ENCODE peak calls at places on chromosomes 5 and 9, in ten cellular contexts. One of them, this sample, is unnamed.

GRCh38 chr9:133257398-133258053 is 17.5 kb downstream of the ABO start:
- DNase-seq in neuronal stem cell: no peak
- DNase-seq in CD4-positive, alpha-beta memory T cell: no peak
- DNase-seq in PC-9: no peak
- DNase-seq in endothelial cell of umbilical vein: peak
- DNase-seq in left lung: no peak
- DNase-seq in HepG2: no peak
- DNase-seq in AG10803: no peak
- DNase-seq in kidney epithelial cell: no peak
- DNase-seq in H7: peak
- DNase-seq in this sample: no peak

GRCh38 chr9:107751522-107752235 is 262.1 kb upstream of the KLF4 start:
- DNase-seq in kidney epithelial cell: peak
- DNase-seq in PC-9: peak
- DNase-seq in AG10803: peak
- DNase-seq in left lung: no peak
- DNase-seq in HepG2: peak
- DNase-seq in endothelial cell of umbilical vein: peak
- DNase-seq in H7: no peak
- DNase-seq in neuronal stem cell: no peak
- DNase-seq in CD4-positive, alpha-beta memory T cell: no peak
- DNase-seq in this sample: no peak

GRCh38 chr9:99866398-99866797 is 40.1 kb upstream of the STX17 start:
- DNase-seq in kidney epithelial cell: no peak
- DNase-seq in AG10803: no peak
- DNase-seq in PC-9: no peak
- DNase-seq in H7: no peak
- DNase-seq in CD4-positive, alpha-beta memory T cell: no peak
- DNase-seq in endothelial cell of umbilical vein: no peak
- DNase-seq in left lung: no peak
- DNase-seq in HepG2: no peak
- DNase-seq in neuronal stem cell: no peak
- DNase-seq in this sample: no peak

GRCh38 chr5:82347213-82347947 is 69.2 kb upstream of the RPS23 start:
- DNase-seq in AG10803: peak
- DNase-seq in neuronal stem cell: no peak
- DNase-seq in CD4-positive, alpha-beta memory T cell: no peak
- DNase-seq in endothelial cell of umbilical vein: no peak
- DNase-seq in PC-9: no peak
- DNase-seq in HepG2: no peak
- DNase-seq in H7: no peak
- DNase-seq in left lung: no peak
- DNase-seq in kidney epithelial cell: no peak
- DNase-seq in this sample: no peak

GRCh38 chr9:68507796-68508145 is 32.9 kb downstream of the TMEM252 start:
- DNase-seq in left lung: no peak
- DNase-seq in neuronal stem cell: no peak
- DNase-seq in H7: no peak
- DNase-seq in AG10803: no peak
- DNase-seq in PC-9: no peak
- DNase-seq in CD4-positive, alpha-beta memory T cell: no peak
- DNase-seq in kidney epithelial cell: no peak
- DNase-seq in endothelial cell of umbilical vein: no peak
- DNase-seq in HepG2: no peak
- DNase-seq in this sample: no peak

GRCh38 chr5:53825016-53825415 is 264.6 kb downstream of the NDUFS4 start:
- DNase-seq in H7: no peak
- DNase-seq in left lung: no peak
- DNase-seq in endothelial cell of umbilical vein: no peak
- DNase-seq in HepG2: no peak
- DNase-seq in CD4-positive, alpha-beta memory T cell: no peak
- DNase-seq in AG10803: no peak
- DNase-seq in neuronal stem cell: no peak
- DNase-seq in kidney epithelial cell: no peak
- DNase-seq in PC-9: no peak
- DNase-seq in this sample: no peak

GRCh38 chr5:145906401-145906800 is 30.0 kb upstream of the SH3RF2 start:
- DNase-seq in kidney epithelial cell: no peak
- DNase-seq in left lung: no peak
- DNase-seq in PC-9: no peak
- DNase-seq in HepG2: no peak
- DNase-seq in neuronal stem cell: no peak
- DNase-seq in endothelial cell of umbilical vein: no peak
- DNase-seq in CD4-positive, alpha-beta memory T cell: no peak
- DNase-seq in AG10803: peak
- DNase-seq in H7: no peak
- DNase-seq in this sample: no peak

GRCh38 chr5:7857918-7858632 is 7.1 kb upstream of the CFAP90 start:
- DNase-seq in neuronal stem cell: no peak
- DNase-seq in HepG2: no peak
- DNase-seq in H7: no peak
- DNase-seq in endothelial cell of umbilical vein: no peak
- DNase-seq in PC-9: no peak
- DNase-seq in CD4-positive, alpha-beta memory T cell: no peak
- DNase-seq in AG10803: no peak
- DNase-seq in kidney epithelial cell: no peak
- DNase-seq in left lung: no peak
- DNase-seq in this sample: no peak

GRCh38 chr5:66991746-66992145 is 204.9 kb downstream of the CD180 start:
- DNase-seq in CD4-positive, alpha-beta memory T cell: no peak
- DNase-seq in kidney epithelial cell: no peak
- DNase-seq in left lung: no peak
- DNase-seq in PC-9: no peak
- DNase-seq in neuronal stem cell: no peak
- DNase-seq in HepG2: no peak
- DNase-seq in endothelial cell of umbilical vein: no peak
- DNase-seq in H7: no peak
- DNase-seq in AG10803: no peak
- DNase-seq in this sample: no peak

GRCh38 chr5:112210430-112211005 is 208.6 kb downstream of the EPB41L4A start:
- DNase-seq in kidney epithelial cell: peak
- DNase-seq in H7: peak
- DNase-seq in endothelial cell of umbilical vein: peak
- DNase-seq in neuronal stem cell: peak
- DNase-seq in AG10803: peak
- DNase-seq in left lung: no peak
- DNase-seq in CD4-positive, alpha-beta memory T cell: no peak
- DNase-seq in PC-9: no peak
- DNase-seq in HepG2: peak
- DNase-seq in this sample: no peak

GRCh38 chr9:137190315-137190853 is 1.9 kb downstream of the SSNA1 start:
- DNase-seq in left lung: no peak
- DNase-seq in PC-9: no peak
- DNase-seq in kidney epithelial cell: no peak
- DNase-seq in CD4-positive, alpha-beta memory T cell: no peak
- DNase-seq in neuronal stem cell: no peak
- DNase-seq in HepG2: no peak
- DNase-seq in endothelial cell of umbilical vein: no peak
- DNase-seq in H7: no peak
- DNase-seq in AG10803: no peak
- DNase-seq in this sample: no peak
- H3K4me3 ChIP-seq in left lung: peak
- H3K4me3 ChIP-seq in PC-9: no peak
- H3K4me3 ChIP-seq in kidney epithelial cell: no peak
- H3K4me3 ChIP-seq in CD4-positive, alpha-beta memory T cell: no peak
- H3K4me3 ChIP-seq in neuronal stem cell: no peak
- H3K4me3 ChIP-seq in HepG2: no peak
- H3K4me3 ChIP-seq in endothelial cell of umbilical vein: no peak
- H3K4me3 ChIP-seq in H7: no peak
- H3K4me3 ChIP-seq in AG10803: no peak
- H3K4me3 ChIP-seq in this sample: no peak

GRCh38 chr5:142798099-142798768 is 28.1 kb downstream of the ARHGAP26 start:
- DNase-seq in endothelial cell of umbilical vein: no peak
- DNase-seq in AG10803: no peak
- DNase-seq in CD4-positive, alpha-beta memory T cell: peak
- DNase-seq in HepG2: peak
- DNase-seq in H7: no peak
- DNase-seq in PC-9: no peak
- DNase-seq in left lung: no peak
- DNase-seq in neuronal stem cell: no peak
- DNase-seq in kidney epithelial cell: no peak
- DNase-seq in this sample: peak

GRCh38 chr5:142797420-142797819 is 27.2 kb downstream of the ARHGAP26 start:
- DNase-seq in AG10803: no peak
- DNase-seq in PC-9: no peak
- DNase-seq in left lung: no peak
- DNase-seq in kidney epithelial cell: no peak
- DNase-seq in CD4-positive, alpha-beta memory T cell: no peak
- DNase-seq in H7: no peak
- DNase-seq in neuronal stem cell: no peak
- DNase-seq in endothelial cell of umbilical vein: no peak
- DNase-seq in HepG2: no peak
- DNase-seq in this sample: no peak

GRCh38 chr5:142803428-142804111 is 33.4 kb downstream of the ARHGAP26 start:
- DNase-seq in endothelial cell of umbilical vein: peak
- DNase-seq in AG10803: peak
- DNase-seq in H7: no peak
- DNase-seq in PC-9: no peak
- DNase-seq in HepG2: no peak
- DNase-seq in left lung: no peak
- DNase-seq in kidney epithelial cell: no peak
- DNase-seq in CD4-positive, alpha-beta memory T cell: no peak
- DNase-seq in neuronal stem cell: no peak
- DNase-seq in this sample: no peak

GRCh38 chr5:142801495-142801871 is 31.3 kb downstream of the ARHGAP26 start:
- DNase-seq in HepG2: no peak
- DNase-seq in H7: no peak
- DNase-seq in PC-9: no peak
- DNase-seq in kidney epithelial cell: no peak
- DNase-seq in CD4-positive, alpha-beta memory T cell: no peak
- DNase-seq in endothelial cell of umbilical vein: no peak
- DNase-seq in neuronal stem cell: no peak
- DNase-seq in left lung: no peak
- DNase-seq in AG10803: no peak
- DNase-seq in this sample: no peak

DNA sequence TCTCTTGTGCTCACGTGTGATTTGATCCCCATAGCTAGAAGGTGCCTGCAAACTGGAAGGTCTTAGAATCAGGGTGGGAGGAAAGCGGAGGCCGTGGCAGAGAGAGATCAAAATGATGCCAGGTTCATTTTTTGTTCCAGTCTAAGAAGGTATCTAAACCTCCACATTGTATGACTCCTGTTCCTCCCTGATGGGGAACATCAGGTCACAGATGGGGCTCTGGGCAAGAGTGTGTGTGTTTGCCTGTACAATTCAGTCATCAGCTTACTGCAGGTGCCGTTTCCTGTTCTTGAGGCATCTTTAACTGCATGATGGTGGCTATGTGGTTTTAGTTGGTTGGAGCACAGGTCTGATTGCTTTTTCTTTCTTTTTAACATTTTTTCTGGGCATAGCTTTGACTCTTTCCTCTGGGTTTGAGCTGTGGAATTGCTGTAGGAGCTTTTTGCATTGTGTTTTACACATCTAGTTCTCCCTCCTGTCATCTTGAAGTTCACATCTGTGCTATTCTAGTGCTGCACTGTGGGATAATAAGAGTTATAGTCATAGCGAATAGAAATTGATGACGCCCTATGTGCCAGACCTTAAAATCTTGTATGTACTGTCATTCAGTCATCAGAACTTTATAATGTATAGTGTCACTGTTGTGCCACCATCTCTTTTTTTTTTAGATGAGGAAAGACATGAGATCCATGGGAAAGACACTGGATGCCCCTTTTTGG is 30.8 kb downstream of the ARHGAP26 start:
- DNase-seq in CD4-positive, alpha-beta memory T cell: peak
- DNase-seq in neuronal stem cell: no peak
- DNase-seq in HepG2: no peak
- DNase-seq in kidney epithelial cell: no peak
- DNase-seq in AG10803: no peak
- DNase-seq in PC-9: no peak
- DNase-seq in endothelial cell of umbilical vein: no peak
- DNase-seq in H7: no peak
- DNase-seq in left lung: no peak
- DNase-seq in this sample: peak
- H3K4me3 ChIP-seq in CD4-positive, alpha-beta memory T cell: no peak
- H3K4me3 ChIP-seq in neuronal stem cell: no peak
- H3K4me3 ChIP-seq in HepG2: no peak
- H3K4me3 ChIP-seq in kidney epithelial cell: no peak
- H3K4me3 ChIP-seq in AG10803: no peak
- H3K4me3 ChIP-seq in PC-9: no peak
- H3K4me3 ChIP-seq in endothelial cell of umbilical vein: no peak
- H3K4me3 ChIP-seq in H7: no peak
- H3K4me3 ChIP-seq in left lung: no peak
- H3K4me3 ChIP-seq in this sample: peak

DNA sequence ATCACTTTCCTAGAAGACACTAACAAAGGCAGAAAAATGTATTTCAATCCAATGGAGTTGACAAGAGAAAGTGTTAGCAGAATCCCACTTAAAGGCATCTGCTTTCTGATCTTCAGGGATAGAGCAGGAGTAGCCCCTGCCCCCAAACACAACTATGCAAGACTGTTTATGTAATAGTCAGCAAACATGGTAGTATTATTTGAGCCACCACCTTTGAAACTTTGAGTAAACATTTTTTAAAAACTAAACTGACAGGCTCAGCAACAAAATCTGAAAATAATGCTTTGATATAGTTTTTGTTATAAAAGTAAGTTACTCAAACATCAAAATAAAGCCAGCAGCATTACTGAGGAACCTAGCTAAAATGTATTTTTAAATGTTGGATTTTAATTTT is 4.8 kb downstream of the ELL2 start:
- DNase-seq in CD4-positive, alpha-beta memory T cell: no peak
- DNase-seq in kidney epithelial cell: no peak
- DNase-seq in AG10803: no peak
- DNase-seq in H7: no peak
- DNase-seq in left lung: no peak
- DNase-seq in HepG2: no peak
- DNase-seq in neuronal stem cell: no peak
- DNase-seq in PC-9: no peak
- DNase-seq in endothelial cell of umbilical vein: no peak
- DNase-seq in this sample: no peak
- H3K4me3 ChIP-seq in CD4-positive, alpha-beta memory T cell: no peak
- H3K4me3 ChIP-seq in kidney epithelial cell: no peak
- H3K4me3 ChIP-seq in AG10803: peak
- H3K4me3 ChIP-seq in H7: no peak
- H3K4me3 ChIP-seq in left lung: peak
- H3K4me3 ChIP-seq in HepG2: peak
- H3K4me3 ChIP-seq in neuronal stem cell: no peak
- H3K4me3 ChIP-seq in PC-9: no peak
- H3K4me3 ChIP-seq in endothelial cell of umbilical vein: no peak
- H3K4me3 ChIP-seq in this sample: no peak

GRCh38 chr5:127409923-127410675 is 107.3 kb upstream of the PRRC1 start:
- DNase-seq in kidney epithelial cell: no peak
- DNase-seq in endothelial cell of umbilical vein: no peak
- DNase-seq in HepG2: no peak
- DNase-seq in neuronal stem cell: no peak
- DNase-seq in H7: no peak
- DNase-seq in CD4-positive, alpha-beta memory T cell: no peak
- DNase-seq in PC-9: no peak
- DNase-seq in left lung: peak
- DNase-seq in AG10803: no peak
- DNase-seq in this sample: no peak
- H3K4me3 ChIP-seq in kidney epithelial cell: no peak
- H3K4me3 ChIP-seq in endothelial cell of umbilical vein: no peak
- H3K4me3 ChIP-seq in HepG2: no peak
- H3K4me3 ChIP-seq in neuronal stem cell: no peak
- H3K4me3 ChIP-seq in H7: no peak
- H3K4me3 ChIP-seq in CD4-positive, alpha-beta memory T cell: no peak
- H3K4me3 ChIP-seq in PC-9: no peak
- H3K4me3 ChIP-seq in left lung: no peak
- H3K4me3 ChIP-seq in AG10803: no peak
- H3K4me3 ChIP-seq in this sample: no peak

This sample was measured in CD4-positive, CD25-positive, alpha-beta regulatory T cell.